ENCODE peak calls at places on chromosomes 12 and 14, in six cellular contexts. One of them, this sample, is unnamed.

GRCh38 chr12:96224219-96224615 is 30.0 kb downstream of the ELK3 start:
- DNase-seq in neuronal stem cell: no peak
- DNase-seq in cardiac muscle cell: no peak
- DNase-seq in GM23338: no peak
- DNase-seq in transverse colon: no peak
- DNase-seq in cardiac fibroblast: no peak
- DNase-seq in this sample: no peak

GRCh38 chr12:16112626-16113560 is 164.6 kb downstream of the SLC15A5 start:
- DNase-seq in neuronal stem cell: peak; percentile 29
- DNase-seq in transverse colon: no peak
- DNase-seq in cardiac muscle cell: peak; percentile 61
- DNase-seq in GM23338: peak; percentile 74
- DNase-seq in cardiac fibroblast: no peak
- DNase-seq in this sample: no peak

GRCh38 chr14:95039993-95040348 is 117.4 kb downstream of the DICER1 start:
- DNase-seq in cardiac muscle cell: no peak
- DNase-seq in neuronal stem cell: no peak
- DNase-seq in transverse colon: no peak
- DNase-seq in cardiac fibroblast: no peak
- DNase-seq in GM23338: no peak
- DNase-seq in this sample: peak; percentile 36

GRCh38 chr14:54207991-54208520 is 188.8 kb upstream of the CDKN3 start:
- DNase-seq in cardiac fibroblast: peak; percentile 6
- DNase-seq in cardiac muscle cell: no peak
- DNase-seq in neuronal stem cell: no peak
- DNase-seq in transverse colon: no peak
- DNase-seq in GM23338: no peak
- DNase-seq in this sample: no peak

GRCh38 chr12:128660532-128661215 is 163.1 kb downstream of the SLC15A4 start:
- DNase-seq in transverse colon: no peak
- DNase-seq in neuronal stem cell: no peak
- DNase-seq in cardiac muscle cell: no peak
- DNase-seq in GM23338: no peak
- DNase-seq in cardiac fibroblast: no peak
- DNase-seq in this sample: no peak

GRCh38 chr14:52086755-52087154 is 17.9 kb upstream of the NID2 start:
- DNase-seq in GM23338: no peak
- DNase-seq in cardiac muscle cell: no peak
- DNase-seq in neuronal stem cell: no peak
- DNase-seq in cardiac fibroblast: no peak
- DNase-seq in transverse colon: no peak
- DNase-seq in this sample: no peak

GRCh38 chr12:129563266-129563665 is 340.6 kb downstream of the TMEM132D start:
- DNase-seq in GM23338: no peak
- DNase-seq in cardiac fibroblast: no peak
- DNase-seq in transverse colon: no peak
- DNase-seq in neuronal stem cell: no peak
- DNase-seq in cardiac muscle cell: no peak
- DNase-seq in this sample: no peak

GRCh38 chr14:49249022-49249421 is 337.2 kb downstream of the RPS29 start:
- DNase-seq in neuronal stem cell: no peak
- DNase-seq in transverse colon: no peak
- DNase-seq in GM23338: no peak
- DNase-seq in cardiac fibroblast: peak; percentile 26
- DNase-seq in cardiac muscle cell: no peak
- DNase-seq in this sample: no peak

GRCh38 chr12:123886931-123887582 is 85.6 kb downstream of the CCDC92 start:
- DNase-seq in transverse colon: peak; percentile 34
- DNase-seq in cardiac fibroblast: no peak
- DNase-seq in neuronal stem cell: no peak
- DNase-seq in GM23338: no peak
- DNase-seq in cardiac muscle cell: no peak
- DNase-seq in this sample: peak; percentile 40

GRCh38 chr14:52355016-52355430 is 40.9 kb downstream of the PTGER2 start:
- DNase-seq in transverse colon: no peak
- DNase-seq in cardiac fibroblast: peak; percentile 97
- DNase-seq in cardiac muscle cell: no peak
- DNase-seq in neuronal stem cell: no peak
- DNase-seq in GM23338: no peak
- DNase-seq in this sample: no peak

GRCh38 chr14:59197695-59198262 is 9.3 kb downstream of the DAAM1 start:
- DNase-seq in cardiac fibroblast: no peak
- DNase-seq in neuronal stem cell: no peak
- DNase-seq in transverse colon: no peak
- DNase-seq in GM23338: no peak
- DNase-seq in cardiac muscle cell: no peak
- DNase-seq in this sample: no peak

GRCh38 chr12:54352022-54352531 is 12.2 kb downstream of the GPR84 start:
- DNase-seq in cardiac fibroblast: no peak
- DNase-seq in transverse colon: peak; percentile 30
- DNase-seq in neuronal stem cell: peak; percentile 79
- DNase-seq in GM23338: peak; percentile 92
- DNase-seq in cardiac muscle cell: peak; percentile 64
- DNase-seq in this sample: peak; percentile 84

GRCh38 chr14:89429206-89430091 is 12.4 kb upstream of the FOXN3 start:
- DNase-seq in neuronal stem cell: no peak
- DNase-seq in transverse colon: peak; percentile 31
- DNase-seq in cardiac muscle cell: no peak
- DNase-seq in cardiac fibroblast: peak; percentile 14
- DNase-seq in GM23338: no peak
- DNase-seq in this sample: no peak

GRCh38 chr14:61656341-61656740 is 39.0 kb upstream of the HIF1A start:
- DNase-seq in cardiac fibroblast: no peak
- DNase-seq in transverse colon: no peak
- DNase-seq in GM23338: no peak
- DNase-seq in neuronal stem cell: no peak
- DNase-seq in cardiac muscle cell: no peak
- DNase-seq in this sample: no peak

GRCh38 chr12:3747976-3748619 is 4.8 kb downstream of the CRACR2A start:
- DNase-seq in neuronal stem cell: no peak
- DNase-seq in transverse colon: peak; percentile 51
- DNase-seq in GM23338: no peak
- DNase-seq in cardiac fibroblast: no peak
- DNase-seq in cardiac muscle cell: no peak
- DNase-seq in this sample: no peak

GRCh38 chr14:42378274-42378673 is 771.6 kb downstream of the LRFN5 start:
- DNase-seq in GM23338: peak; percentile 40
- DNase-seq in cardiac fibroblast: no peak
- DNase-seq in neuronal stem cell: no peak
- DNase-seq in transverse colon: no peak
- DNase-seq in cardiac muscle cell: no peak
- DNase-seq in this sample: no peak

GRCh38 chr14:50778757-50779483 is 52.0 kb downstream of the NIN start:
- DNase-seq in transverse colon: no peak
- DNase-seq in neuronal stem cell: no peak
- DNase-seq in cardiac muscle cell: no peak
- DNase-seq in cardiac fibroblast: peak; percentile 44
- DNase-seq in GM23338: no peak
- DNase-seq in this sample: no peak

GRCh38 chr12:32298917-32299316 is 100.4 kb upstream of the FGD4 start:
- DNase-seq in transverse colon: no peak
- DNase-seq in cardiac fibroblast: no peak
- DNase-seq in neuronal stem cell: no peak
- DNase-seq in GM23338: no peak
- DNase-seq in cardiac muscle cell: no peak
- DNase-seq in this sample: no peak

GRCh38 chr14:77603654-77604270 is 12.7 kb downstream of the SPTLC2 start:
- DNase-seq in cardiac muscle cell: no peak
- DNase-seq in cardiac fibroblast: no peak
- DNase-seq in neuronal stem cell: no peak
- DNase-seq in transverse colon: peak; percentile 51
- DNase-seq in GM23338: no peak
- DNase-seq in this sample: no peak

GRCh38 chr14:68210729-68211299 is 391.2 kb downstream of the RAD51B start:
- DNase-seq in cardiac muscle cell: peak; percentile 29
- DNase-seq in GM23338: no peak
- DNase-seq in neuronal stem cell: no peak
- DNase-seq in cardiac fibroblast: peak; percentile 95
- DNase-seq in transverse colon: no peak
- DNase-seq in this sample: no peak

GRCh38 chr14:69695664-69696527 is 71.0 kb upstream of the SRSF5 start:
- DNase-seq in cardiac muscle cell: peak; percentile 39
- DNase-seq in neuronal stem cell: no peak
- DNase-seq in cardiac fibroblast: peak; percentile 55
- DNase-seq in transverse colon: peak; percentile 76
- DNase-seq in GM23338: no peak
- DNase-seq in this sample: no peak

GRCh38 chr12:85509857-85510256 is 229.8 kb downstream of the ALX1 start:
- DNase-seq in GM23338: no peak
- DNase-seq in transverse colon: no peak
- DNase-seq in cardiac muscle cell: no peak
- DNase-seq in neuronal stem cell: no peak
- DNase-seq in cardiac fibroblast: no peak
- DNase-seq in this sample: no peak

GRCh38 chr14:61661471-61661988 is 33.8 kb upstream of the HIF1A start:
- DNase-seq in cardiac fibroblast: peak; percentile 91
- DNase-seq in transverse colon: no peak
- DNase-seq in cardiac muscle cell: no peak
- DNase-seq in GM23338: no peak
- DNase-seq in neuronal stem cell: no peak
- DNase-seq in this sample: no peak

GRCh38 chr12:28550757-28551381 is 360.6 kb downstream of the CCDC91 start:
- DNase-seq in GM23338: no peak
- DNase-seq in cardiac muscle cell: no peak
- DNase-seq in cardiac fibroblast: peak; percentile 82
- DNase-seq in neuronal stem cell: no peak
- DNase-seq in transverse colon: no peak
- DNase-seq in this sample: no peak

GRCh38 chr14:94460631-94461416 is 8.2 kb upstream of the SERPINA11 start:
- DNase-seq in neuronal stem cell: no peak
- DNase-seq in cardiac fibroblast: no peak
- DNase-seq in transverse colon: no peak
- DNase-seq in cardiac muscle cell: no peak
- DNase-seq in GM23338: no peak
- DNase-seq in this sample: no peak

GRCh38 chr14:79514700-79515099 is 696.6 kb downstream of the DIO2 start:
- DNase-seq in neuronal stem cell: no peak
- DNase-seq in cardiac fibroblast: peak; percentile 61
- DNase-seq in transverse colon: no peak
- DNase-seq in cardiac muscle cell: no peak
- DNase-seq in GM23338: peak; percentile 2
- DNase-seq in this sample: no peak

GRCh38 chr14:64191756-64192155 is 102.4 kb downstream of the ESR2 start:
- DNase-seq in cardiac fibroblast: peak; percentile 96
- DNase-seq in transverse colon: no peak
- DNase-seq in cardiac muscle cell: no peak
- DNase-seq in GM23338: no peak
- DNase-seq in neuronal stem cell: no peak
- DNase-seq in this sample: no peak

GRCh38 chr12:54404061-54405004 is 14.7 kb downstream of the ITGA5 start:
- DNase-seq in cardiac fibroblast: peak; percentile 77
- DNase-seq in GM23338: peak; percentile 97
- DNase-seq in cardiac muscle cell: peak; percentile 82
- DNase-seq in neuronal stem cell: peak; percentile 80
- DNase-seq in transverse colon: peak; percentile 65
- DNase-seq in this sample: no peak

GRCh38 chr14:95327558-95328374 is 8.1 kb upstream of the CLMN start:
- DNase-seq in cardiac muscle cell: no peak
- DNase-seq in cardiac fibroblast: no peak
- DNase-seq in GM23338: no peak
- DNase-seq in transverse colon: peak; percentile 44
- DNase-seq in neuronal stem cell: no peak
- DNase-seq in this sample: no peak

GRCh38 chr12:12804432-12804886 is 8.7 kb upstream of the DDX47 start:
- DNase-seq in transverse colon: no peak
- DNase-seq in cardiac fibroblast: peak; percentile 95
- DNase-seq in neuronal stem cell: no peak
- DNase-seq in GM23338: no peak
- DNase-seq in cardiac muscle cell: no peak
- DNase-seq in this sample: no peak
- H3K4me3 ChIP-seq in transverse colon: no peak overlapping the region
- H3K4me3 ChIP-seq in cardiac fibroblast: no peak overlapping the region
- H3K4me3 ChIP-seq in neuronal stem cell: no peak overlapping the region
- H3K4me3 ChIP-seq in GM23338: no peak overlapping the region
- H3K4me3 ChIP-seq in cardiac muscle cell: no peak overlapping the region
- H3K4me3 ChIP-seq in this sample: no peak overlapping the region

DNA sequence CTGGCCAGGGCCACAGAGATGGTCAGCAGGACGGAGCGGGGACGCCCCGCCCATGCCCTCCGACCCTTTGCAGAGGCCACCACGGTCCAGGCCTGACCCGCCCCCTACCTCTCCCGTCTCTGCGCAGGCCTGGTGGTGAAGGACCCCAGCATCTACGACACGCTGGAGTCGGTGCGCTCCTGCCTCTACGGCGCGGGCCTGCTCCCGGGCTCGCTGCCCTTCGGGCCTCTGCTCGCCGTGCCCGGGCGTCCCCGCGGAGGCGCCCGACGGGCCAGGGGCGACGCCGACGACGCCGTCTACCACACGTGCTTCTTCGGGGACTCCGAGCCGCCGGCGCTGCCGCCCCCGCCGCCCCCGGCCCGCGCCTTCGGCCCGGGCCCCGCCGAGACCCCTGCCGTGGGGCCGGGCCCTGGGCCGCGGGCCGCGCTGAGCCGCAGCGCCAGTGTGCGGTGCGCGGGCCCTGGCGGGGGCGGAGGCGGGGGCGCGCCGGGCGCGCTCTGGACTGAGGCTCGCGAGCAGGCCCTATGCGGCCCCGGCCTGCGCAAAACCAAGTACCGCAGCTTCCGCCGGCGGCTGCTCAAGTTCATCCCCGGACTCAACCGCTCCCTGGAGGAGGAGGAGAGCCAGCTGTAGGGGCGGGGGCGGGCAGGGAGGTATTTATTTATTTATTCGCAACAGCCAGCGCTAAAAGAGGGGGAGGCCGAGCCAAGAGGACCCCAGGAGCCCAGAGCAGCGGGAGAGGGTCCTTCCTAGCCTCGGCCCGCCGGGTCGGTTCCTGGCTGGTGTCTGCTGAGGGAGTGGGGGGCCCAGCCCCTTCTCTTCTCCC is 8.0 kb downstream of the TAMALIN start:
- DNase-seq in transverse colon: no peak
- DNase-seq in cardiac muscle cell: no peak
- DNase-seq in neuronal stem cell: no peak
- DNase-seq in GM23338: peak; percentile 80
- DNase-seq in cardiac fibroblast: no peak
- DNase-seq in this sample: no peak
- H3K4me3 ChIP-seq in transverse colon: no peak overlapping the region
- H3K4me3 ChIP-seq in cardiac muscle cell: no peak overlapping the region
- H3K4me3 ChIP-seq in neuronal stem cell: peak overlapping the region; percentile 42
- H3K4me3 ChIP-seq in GM23338: peak overlapping the region; percentile 51
- H3K4me3 ChIP-seq in cardiac fibroblast: no peak overlapping the region
- H3K4me3 ChIP-seq in this sample: no peak overlapping the region

GRCh38 chr14:72907886-72908285 is 14.0 kb upstream of the DPF3 start:
- DNase-seq in GM23338: no peak
- DNase-seq in neuronal stem cell: no peak
- DNase-seq in transverse colon: no peak
- DNase-seq in cardiac fibroblast: peak; percentile 70
- DNase-seq in cardiac muscle cell: no peak
- DNase-seq in this sample: no peak
- H3K4me3 ChIP-seq in GM23338: peak overlapping the region; percentile 15
- H3K4me3 ChIP-seq in neuronal stem cell: no peak overlapping the region
- H3K4me3 ChIP-seq in transverse colon: no peak overlapping the region
- H3K4me3 ChIP-seq in cardiac fibroblast: no peak overlapping the region
- H3K4me3 ChIP-seq in cardiac muscle cell: no peak overlapping the region
- H3K4me3 ChIP-seq in this sample: no peak overlapping the region

DNA sequence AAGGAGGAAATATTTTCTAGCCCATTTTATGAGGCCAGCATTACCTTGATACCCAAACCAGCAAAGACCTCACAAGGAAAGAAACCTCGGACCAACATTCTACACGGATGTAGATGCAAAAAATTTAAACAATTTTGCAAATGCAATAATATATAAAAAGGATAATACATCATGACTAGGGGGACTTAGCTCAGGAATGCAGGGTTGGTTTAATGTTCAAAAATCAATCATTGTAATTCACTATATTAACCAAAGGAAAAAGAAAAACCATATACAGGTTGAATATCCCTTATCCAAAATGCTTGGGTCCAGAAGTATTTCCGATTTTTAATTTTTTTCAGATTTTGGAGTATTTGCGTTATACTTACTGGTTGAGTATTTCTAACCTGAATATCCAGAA is 33.0 kb downstream of the TPCN1 start:
- DNase-seq in GM23338: no peak
- DNase-seq in cardiac muscle cell: no peak
- DNase-seq in cardiac fibroblast: no peak
- DNase-seq in neuronal stem cell: no peak
- DNase-seq in transverse colon: no peak
- DNase-seq in this sample: no peak
- H3K4me3 ChIP-seq in GM23338: no peak overlapping the region
- H3K4me3 ChIP-seq in cardiac muscle cell: no peak overlapping the region
- H3K4me3 ChIP-seq in cardiac fibroblast: no peak overlapping the region
- H3K4me3 ChIP-seq in neuronal stem cell: no peak overlapping the region
- H3K4me3 ChIP-seq in transverse colon: no peak overlapping the region
- H3K4me3 ChIP-seq in this sample: no peak overlapping the region

This sample was measured in upper lobe of right lung.